ENCODE peak calls at places on chromosomes 3 and 15, in four cellular contexts. M is epithelial cell of proximal tubule, S is heart left ventricle, U is NB4. X is an unnamed sample.

GRCh38 chr3:110526732-110527727 is 544.6 kb upstream of the NECTIN3 start:
- DNase-seq in U (no peak), S (no peak), M (peak), X (peak)

GRCh38 chr3:64321747-64322146 is 96.5 kb upstream of the PRICKLE2 start:
- DNase-seq in U (no peak), M (peak), S (no peak), X (no peak)

GRCh38 chr3:42371776-42372175 is 38.6 kb downstream of the LYZL4 start:
- DNase-seq in U (no peak), S (no peak), M (no peak), X (no peak)

GRCh38 chr15:83153288-83153687 is 45.8 kb downstream of the TM6SF1 start:
- DNase-seq in U (no peak), M (no peak), S (no peak), X (no peak)

GRCh38 chr15:69304176-69304533 is 5.4 kb downstream of the PAQR5 start:
- DNase-seq in M (peak), S (no peak), U (peak), X (peak)

GRCh38 chr3:61796088-61796680 is 234.8 kb downstream of the PTPRG start:
- DNase-seq in U (no peak), S (no peak), M (no peak), X (no peak)

GRCh38 chr15:59303136-59303535 is 69.5 kb downstream of the MYO1E start:
- DNase-seq in M (no peak), S (no peak), U (no peak), X (no peak)

GRCh38 chr15:43465105-43465504 is 27.9 kb downstream of the TP53BP1 start:
- DNase-seq in U (peak), M (peak), S (no peak), X (peak)

GRCh38 chr3:51706788-51707731 is at the start of gene GRM2:
- DNase-seq in U (no peak), M (no peak), S (peak), X (peak)

GRCh38 chr15:89551502-89551901 is 23.8 kb upstream of the TICRR start:
- DNase-seq in M (no peak), U (peak), S (no peak), X (no peak)

GRCh38 chr15:52730594-52730993 is 51.4 kb upstream of the ATOSA start:
- DNase-seq in S (no peak), M (no peak), U (no peak), X (no peak)

DNA sequence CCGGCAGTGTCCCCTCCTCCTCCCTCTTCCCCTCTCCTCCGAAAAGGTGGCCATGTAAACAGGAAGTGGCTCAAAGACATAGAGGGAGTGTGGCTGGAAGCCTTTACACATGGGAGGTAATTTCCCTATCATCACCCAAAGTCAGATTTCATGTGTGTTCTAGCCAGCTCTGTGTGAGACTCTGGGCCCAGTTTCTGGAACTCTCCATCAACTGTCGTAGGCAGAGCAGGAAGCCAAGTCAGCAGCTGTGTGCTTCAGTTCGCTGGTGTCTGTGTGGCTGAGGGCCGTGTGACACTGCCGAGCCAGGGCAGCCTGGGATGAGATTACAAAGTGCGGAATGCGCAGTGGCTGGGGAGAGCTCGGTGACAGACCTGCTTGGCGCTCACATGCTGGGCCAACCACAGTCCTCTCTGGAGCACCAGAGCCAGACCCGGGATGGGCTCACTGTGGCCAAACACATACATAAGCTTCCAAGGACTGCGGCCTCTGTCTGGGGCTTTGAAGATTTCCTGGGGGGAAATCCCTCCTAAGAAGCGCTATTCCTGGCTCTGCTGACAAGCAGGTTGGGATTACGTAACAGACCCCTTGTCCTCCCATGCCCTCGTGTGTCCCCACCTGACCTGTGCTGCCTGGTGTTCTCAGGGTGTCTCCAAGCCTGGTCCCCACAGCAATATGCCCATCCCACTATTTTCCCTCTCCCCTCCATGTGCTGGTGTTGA is 50.7 kb downstream of the UMPS start:
- DNase-seq in M (no peak), U (peak), S (peak), X (peak)
- H3K4me3 ChIP-seq in M (no peak), U (no peak), S (no peak), X (no peak)

GRCh38 chr15:31435256-31435781 is 108.7 kb downstream of the KLF13 start:
- DNase-seq in U (peak), M (no peak), S (peak), X (peak)
- H3K4me3 ChIP-seq in U (peak), M (no peak), S (no peak), X (no peak)

DNA sequence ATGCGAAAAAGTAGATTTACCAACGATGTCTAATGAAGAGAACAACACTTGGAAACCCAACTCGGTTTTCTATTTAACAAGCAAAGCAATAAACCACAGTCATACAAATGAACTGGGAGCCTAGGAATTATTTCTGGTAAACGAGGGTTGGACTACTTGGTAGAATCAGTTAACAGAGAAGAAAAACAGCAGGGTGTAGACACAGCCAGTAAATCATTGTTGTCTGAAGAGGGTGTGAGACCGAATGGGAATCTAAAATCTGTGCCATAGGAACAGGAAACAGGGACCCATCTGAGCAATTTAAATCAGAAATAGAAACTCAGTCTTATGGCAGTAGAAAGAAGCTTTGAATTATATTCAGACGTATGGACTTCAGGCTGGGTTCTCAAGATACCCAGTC is 298.5 kb downstream of the LRRC3B start:
- DNase-seq in U (no peak), S (no peak), M (no peak), X (no peak)
- H3K4me3 ChIP-seq in U (no peak), S (no peak), M (no peak), X (no peak)

GRCh38 chr3:178083906-178084823 is 452.1 kb upstream of the KCNMB2 start:
- DNase-seq in S (no peak), U (peak), M (no peak), X (no peak)
- H3K4me3 ChIP-seq in S (no peak), U (no peak), M (no peak), X (no peak)